ENCODE peak calls at places on chromosomes 7 and 10, in nine cellular contexts. Q is OCI-LY7; C is A549; G is MCF 10A; B is ELF-1; A is Calu3; O is AG09319; W is activated T-helper 1 cell treated with anti-CD3 and anti-CD28 coated beads, Interleukin-12 subunit alpha, Interleukin-12 subunit beta, Interleukin-2, Interleukin-4 antibody, amounts not matched to agents 30 ng/mL and 10 ng/mL and 1 ng/mL, durations not matched to agents 14 hours and 24 hours and 36 hours; X is AG08396. H is an unnamed sample.

GRCh38 chr7:31687024-31687423 is at the start of gene PPP1R17:
- DNase-seq in C (no peak), A (no peak), G (no peak), B (peak), W (no peak), X (no peak), Q (no peak), O (no peak), H (no peak)

GRCh38 chr7:57250801-57251200 is 118.6 kb upstream of the ZNF479 start:
- DNase-seq in O (no peak), B (no peak), X (no peak), G (no peak), A (no peak), Q (no peak), W (no peak), C (no peak), H (no peak)

GRCh38 chr7:142685877-142686508 is 63.3 kb upstream of the PRSS1 start:
- DNase-seq in G (no peak), B (no peak), C (no peak), X (no peak), O (no peak), W (no peak), A (no peak), Q (no peak), H (no peak)

GRCh38 chr10:62038609-62039190 is 137.2 kb downstream of the ARID5B start:
- DNase-seq in B (peak), O (no peak), G (peak), C (peak), W (peak), Q (peak), A (peak), X (peak), H (peak)

GRCh38 chr7:132428247-132428919 is 147.9 kb downstream of the PLXNA4 start:
- DNase-seq in G (no peak), O (no peak), Q (no peak), W (no peak), A (no peak), C (no peak), X (no peak), B (no peak), H (no peak)

GRCh38 chr7:45224832-45225231 is 67.2 kb downstream of the RAMP3 start:
- DNase-seq in C (no peak), Q (no peak), B (peak), A (no peak), X (no peak), O (no peak), G (no peak), W (no peak), H (no peak)

GRCh38 chr7:155363852-155364600 is 66.3 kb downstream of the INSIG1 start:
- DNase-seq in B (no peak), Q (peak), X (no peak), O (no peak), G (no peak), C (no peak), W (no peak), A (no peak), H (no peak)

GRCh38 chr10:97020452-97021400 is 165.0 kb downstream of the SLIT1 start:
- DNase-seq in B (peak), W (no peak), X (no peak), C (no peak), O (no peak), Q (no peak), A (no peak), G (no peak), H (no peak)

GRCh38 chr7:112721395-112721794 is 68.8 kb downstream of the TMEM168 start:
- DNase-seq in Q (no peak), O (no peak), G (no peak), C (no peak), B (no peak), W (no peak), A (no peak), X (no peak), H (no peak)

GRCh38 chr7:142760071-142760642 is 10.6 kb upstream of the PRSS2 start:
- DNase-seq in C (no peak), Q (no peak), B (peak), A (peak), X (no peak), O (no peak), W (no peak), G (no peak), H (peak)

GRCh38 chr10:129089341-129089740 is 377.7 kb upstream of the MGMT start:
- DNase-seq in A (no peak), X (no peak), Q (no peak), G (no peak), C (no peak), B (no peak), O (no peak), W (no peak), H (no peak)

GRCh38 chr7:6254891-6255290 is 17.5 kb downstream of the CYTH3 start:
- DNase-seq in C (no peak), X (no peak), G (no peak), Q (no peak), B (no peak), A (no peak), O (no peak), W (no peak), H (no peak)

GRCh38 chr10:14244801-14245211 is 85.9 kb downstream of the FRMD4A start:
- DNase-seq in C (no peak), O (no peak), A (no peak), G (peak), Q (no peak), W (no peak), B (no peak), X (no peak), H (peak)

GRCh38 chr7:157140118-157140905 is 1.6 kb downstream of the UBE3C start:
- DNase-seq in B (no peak), O (no peak), C (no peak), Q (peak), G (no peak), A (no peak), W (no peak), X (no peak), H (no peak)

GRCh38 chr10:59670269-59670668 is 39.4 kb downstream of the SLC16A9 start:
- DNase-seq in X (no peak), C (no peak), A (no peak), G (no peak), W (no peak), O (no peak), B (no peak), Q (no peak), H (no peak)

GRCh38 chr10:48577158-48577557 is 27.7 kb downstream of the ARHGAP22 start:
- DNase-seq in Q (peak), B (no peak), O (no peak), X (no peak), A (no peak), C (no peak), W (no peak), G (no peak), H (no peak)

GRCh38 chr10:114607358-114607998 is 50.6 kb downstream of the ABLIM1 start:
- DNase-seq in G (peak), O (no peak), A (no peak), C (no peak), B (no peak), X (no peak), Q (no peak), W (no peak), H (no peak)

GRCh38 chr10:122853665-122854313 is 8.1 kb upstream of the CUZD1 start:
- DNase-seq in B (no peak), A (no peak), C (no peak), G (no peak), W (no peak), X (no peak), O (no peak), Q (no peak), H (no peak)

GRCh38 chr10:88209837-88210552 is 346.6 kb downstream of the PTEN start:
- DNase-seq in B (no peak), A (no peak), Q (no peak), W (no peak), O (peak), C (no peak), G (peak), X (peak), H (no peak)

GRCh38 chr10:99444676-99445075 is 14.3 kb upstream of the GOT1 start:
- DNase-seq in A (no peak), O (no peak), X (no peak), Q (no peak), G (no peak), W (no peak), B (peak), C (no peak), H (no peak)

GRCh38 chr7:155699180-155699579 is 54.7 kb downstream of the RBM33 start:
- DNase-seq in G (no peak), Q (no peak), C (no peak), B (no peak), A (no peak), W (no peak), X (no peak), O (no peak), H (no peak)

GRCh38 chr10:5873515-5873995 is 16.1 kb downstream of the ANKRD16 start:
- DNase-seq in A (peak), C (peak), Q (peak), G (peak), W (peak), B (peak), X (peak), O (peak), H (peak)

GRCh38 chr7:149820622-149821190 is 17.5 kb upstream of the ZNF862 start:
- DNase-seq in B (no peak), Q (no peak), C (no peak), G (no peak), O (no peak), A (no peak), X (no peak), W (no peak), H (no peak)

GRCh38 chr7:21113609-21114416 is 314.1 kb upstream of the SP4 start:
- DNase-seq in C (no peak), O (no peak), G (no peak), B (no peak), W (no peak), Q (no peak), X (no peak), A (no peak), H (no peak)

GRCh38 chr10:10730644-10731043 is 287.0 kb upstream of the CELF2 start:
- DNase-seq in B (no peak), X (no peak), G (no peak), O (no peak), A (no peak), Q (no peak), W (no peak), C (no peak), H (no peak)

GRCh38 chr10:29471483-29471859 is 163.3 kb downstream of the SVIL start:
- DNase-seq in C (no peak), Q (no peak), O (peak), B (no peak), G (peak), A (no peak), W (no peak), X (peak), H (peak)

GRCh38 chr7:132309102-132309805 is 267.0 kb downstream of the PLXNA4 start:
- DNase-seq in O (no peak), B (no peak), A (no peak), C (no peak), W (no peak), X (no peak), G (no peak), Q (no peak), H (no peak)

GRCh38 chr7:96663457-96663856 is 46.2 kb downstream of the SEM1 start:
- DNase-seq in C (no peak), G (no peak), B (no peak), O (no peak), W (no peak), A (no peak), X (no peak), Q (no peak), H (no peak)

GRCh38 chr10:230758-231157 is 95.5 kb downstream of the ZMYND11 start:
- DNase-seq in B (no peak), A (no peak), O (no peak), Q (peak), G (no peak), X (no peak), C (peak), W (no peak), H (no peak)

GRCh38 chr7:101237206-101238067 is at the start of gene CLDN15:
- DNase-seq in W (no peak), O (no peak), G (no peak), X (peak), C (no peak), Q (no peak), A (no peak), B (no peak), H (no peak)

GRCh38 chr10:22623624-22624263 is 90.6 kb downstream of the PIP4K2A start:
- DNase-seq in O (no peak), Q (no peak), C (no peak), X (no peak), W (no peak), G (no peak), A (no peak), B (no peak), H (no peak)

GRCh38 chr7:157466473-157467261 is 129.9 kb downstream of the DNAJB6 start:
- DNase-seq in W (no peak), B (peak), A (no peak), X (no peak), G (no peak), O (no peak), C (no peak), Q (no peak), H (no peak)

GRCh38 chr10:43075612-43076003 is 1.3 kb upstream of the RET start:
- DNase-seq in C (peak), A (peak), G (no peak), W (no peak), O (no peak), X (peak), B (peak), Q (no peak), H (peak)

H was measured in LoVo.